ENCODE peak calls at places on chromosomes 5 and 9, in ten cellular contexts. U is HFF-Myc; L is hypothalamus; Z is SW 1271; E is stimulated activated CD4-positive, alpha-beta T cell treated with anti-CD3 and anti-CD28 coated beads, Interleukin-4, amount 100 ng/mL, for 48 hours; C is stimulated activated CD8-positive, alpha-beta memory T cell treated with anti-CD3 and anti-CD28 coated beads, Interleukin-12 subunit alpha, Interleukin-12 subunit beta, amount 100 ng/mL, for 1 hour; M is RWPE1; Y is LoVo; R is IMR-90; A is Caki2. X is an unnamed sample.

GRCh38 chr5:175803736-175804480 is 67.5 kb upstream of the CPLX2 start:
- DNase-seq in C (no peak), R (no peak), U (no peak), M (no peak), Z (no peak), E (no peak), Y (no peak), A (no peak), L (no peak), X (no peak)

GRCh38 chr5:34923694-34924461 is 5.5 kb upstream of the DNAJC21 start:
- DNase-seq in A (peak; percentile 83), M (peak; percentile 81), Y (peak; percentile 82), Z (peak; percentile 86), L (no peak), C (no peak), U (peak; percentile 72), E (peak; percentile 26), R (peak; percentile 94), X (no peak)

GRCh38 chr9:35923927-35924763 is 14.9 kb downstream of the SPAAR start:
- DNase-seq in C (no peak), L (no peak), Z (no peak), R (peak; percentile 96), M (peak; percentile 89), Y (peak; percentile 79), E (peak; percentile 45), A (peak; percentile 92), U (peak; percentile 75), X (no peak)

GRCh38 chr9:35000535-35001284 is 11.2 kb downstream of the DNAJB5 start:
- DNase-seq in E (no peak), M (no peak), A (no peak), U (no peak), Y (no peak), C (no peak), Z (peak; percentile 19), L (no peak), R (peak; percentile 70), X (no peak)

GRCh38 chr5:153671653-153672346 is 181.3 kb downstream of the GRIA1 start:
- DNase-seq in Z (no peak), R (no peak), M (no peak), A (no peak), L (no peak), U (no peak), C (no peak), Y (no peak), E (no peak), X (no peak)

GRCh38 chr5:74947961-74948613 is 81.9 kb upstream of the FAM169A start:
- DNase-seq in M (no peak), U (no peak), L (no peak), C (no peak), E (no peak), A (peak; percentile 80), Y (no peak), Z (no peak), R (peak; percentile 72), X (no peak)

GRCh38 chr5:30347858-30348257 is 845.6 kb upstream of the CDH6 start:
- DNase-seq in L (no peak), M (no peak), U (no peak), A (no peak), R (no peak), E (no peak), Z (no peak), Y (no peak), C (no peak), X (no peak)

GRCh38 chr5:159819671-159820411 is 96.4 kb upstream of the ADRA1B start:
- DNase-seq in R (no peak), L (no peak), A (no peak), Z (no peak), M (peak; percentile 50), Y (no peak), U (no peak), C (no peak), E (no peak), X (peak; percentile 45)

GRCh38 chr9:437066-438015 is 222.7 kb downstream of the DOCK8 start:
- DNase-seq in Z (no peak), A (peak; percentile 75), E (no peak), Y (no peak), L (no peak), M (no peak), R (peak; percentile 77), C (no peak), U (no peak), X (no peak)

GRCh38 chr9:115672477-115673316 is 480.9 kb upstream of the PAPPA start:
- DNase-seq in A (peak; percentile 97), Z (peak; percentile 90), C (no peak), U (peak; percentile 84), E (no peak), M (peak; percentile 91), R (peak; percentile 99), L (no peak), Y (peak; percentile 69), X (no peak)

X was measured in lung.